ENCODE peak calls at places on chromosome 12, in five cellular contexts. K, J, H, P and E are unnamed samples.

GRCh38 chr12:51986834-51987233 is 19.9 kb upstream of the TAMALIN start:
- DNase-seq in K (no peak), J (no peak), H (no peak), P (no peak), E (no peak)

GRCh38 chr12:30953946-30954766 is 27.6 kb downstream of the TSPAN11 start:
- DNase-seq in K (no peak), J (no peak), H (no peak), P (no peak), E (no peak)

GRCh38 chr12:17992002-17992656 is 97.9 kb downstream of the RERGL start:
- DNase-seq in K (peak), J (no peak), H (no peak), P (no peak), E (peak)

GRCh38 chr12:19620222-19620621 is 180.9 kb downstream of the AEBP2 start:
- DNase-seq in K (no peak), J (no peak), H (no peak), P (no peak), E (no peak)

GRCh38 chr12:54304187-54304810 is 3.5 kb upstream of the NFE2 start:
- DNase-seq in K (no peak), J (peak), H (no peak), P (no peak), E (no peak)

GRCh38 chr12:109731806-109732205 is 18.2 kb downstream of the FAM222A start:
- DNase-seq in K (no peak), J (no peak), H (no peak), P (no peak), E (no peak)

GRCh38 chr12:93449277-93449676 is 7.5 kb upstream of the UBE2N start:
- DNase-seq in K (no peak), J (no peak), H (no peak), P (no peak), E (no peak)

GRCh38 chr12:122839907-122840554 is 4.8 kb downstream of the HIP1R start:
- DNase-seq in K (no peak), J (no peak), H (no peak), P (no peak), E (no peak)

GRCh38 chr12:54980341-54980740 is 4.2 kb downstream of the TESPA1 start:
- DNase-seq in K (no peak), J (no peak), H (peak), P (peak), E (no peak)

GRCh38 chr12:76108356-76108755 is 23.9 kb upstream of the NAP1L1 start:
- DNase-seq in K (no peak), J (peak), H (no peak), P (no peak), E (no peak)